ENCODE peak calls at places on chromosomes 5 and 9, in eight cellular contexts. T is HTR-8/SVneo; S is T follicular helper cell; L is SW480; U is AG09309; F is stimulated activated naive CD8-positive, alpha-beta T cell treated with anti-CD3 and anti-CD28 coated beads, Interleukin-15, Interleukin-2, amounts not matched to agents 100 U/mL and 50 U/mL, for 24 hours; B is Calu3; W is activated CD4-positive, alpha-beta T cell treated with anti-CD3 and anti-CD28 coated beads for 24 hours. J is an unnamed sample.

GRCh38 chr5:30802961-30803705 is 390.4 kb upstream of the CDH6 start:
- DNase-seq in T (no peak), S (no peak), L (no peak), U (no peak), F (no peak), B (no peak), W (no peak), J (no peak)

GRCh38 chr5:159576902-159577301 is 246.6 kb upstream of the IL12B start:
- DNase-seq in T (no peak), S (no peak), L (no peak), U (no peak), F (no peak), B (no peak), W (no peak), J (no peak)

GRCh38 chr5:179060116-179061008 is at the start of gene ZNF354C:
- DNase-seq in T (peak), S (peak), L (no peak), U (peak), F (peak), B (peak), W (peak), J (peak)

GRCh38 chr9:22454021-22454420 is 7.4 kb downstream of the DMRTA1 start:
- DNase-seq in T (no peak), S (no peak), L (no peak), U (no peak), F (no peak), B (no peak), W (no peak), J (no peak)

GRCh38 chr5:82104872-82105271 is 133.0 kb downstream of the ATG10 start:
- DNase-seq in T (no peak), S (no peak), L (no peak), U (no peak), F (peak), B (no peak), W (no peak), J (no peak)

GRCh38 chr5:149581931-149582768 is 852 bp downstream of the ARHGEF37 start:
- DNase-seq in T (no peak), S (no peak), L (no peak), U (no peak), F (no peak), B (no peak), W (no peak), J (no peak)

GRCh38 chr5:38948501-38948900 is 102.7 kb downstream of the OSMR start:
- DNase-seq in T (no peak), S (no peak), L (no peak), U (no peak), F (no peak), B (no peak), W (no peak), J (no peak)

GRCh38 chr5:143562935-143563334 is 159.4 kb upstream of the NR3C1 start:
- DNase-seq in T (no peak), S (no peak), L (no peak), U (no peak), F (no peak), B (no peak), W (no peak), J (no peak)

GRCh38 chr5:71932131-71932635 is 175.1 kb upstream of the MAP1B start:
- DNase-seq in T (no peak), S (no peak), L (peak), U (no peak), F (no peak), B (peak), W (no peak), J (peak)

GRCh38 chr5:114360816-114361723 is 800 bp upstream of the KCNN2 start:
- DNase-seq in T (peak), S (no peak), L (peak), U (no peak), F (peak), B (peak), W (no peak), J (no peak)

GRCh38 chr5:173514666-173515065 is 101.8 kb downstream of the BOD1 start:
- DNase-seq in T (no peak), S (no peak), L (peak), U (no peak), F (no peak), B (no peak), W (no peak), J (no peak)

GRCh38 chr5:178483620-178484019 is 106.6 kb downstream of the COL23A1 start:
- DNase-seq in T (no peak), S (peak), L (no peak), U (no peak), F (peak), B (no peak), W (peak), J (no peak)

GRCh38 chr5:16574789-16575785 is 41.7 kb downstream of the RETREG1 start:
- DNase-seq in T (peak), S (no peak), L (no peak), U (no peak), F (no peak), B (no peak), W (no peak), J (no peak)

GRCh38 chr5:60023255-60023654 is 129.7 kb upstream of the PDE4D start:
- DNase-seq in T (no peak), S (no peak), L (no peak), U (no peak), F (no peak), B (no peak), W (no peak), J (no peak)

GRCh38 chr5:2847608-2848007 is 96.1 kb upstream of the IRX2 start:
- DNase-seq in T (no peak), S (no peak), L (no peak), U (no peak), F (no peak), B (no peak), W (no peak), J (no peak)

GRCh38 chr5:40991168-40991980 is 79.8 kb downstream of the MROH2B start:
- DNase-seq in T (no peak), S (no peak), L (no peak), U (no peak), F (no peak), B (no peak), W (no peak), J (peak)

GRCh38 chr9:107707915-107708441 is 218.4 kb upstream of the KLF4 start:
- DNase-seq in T (no peak), S (no peak), L (peak), U (no peak), F (no peak), B (no peak), W (no peak), J (no peak)

GRCh38 chr5:154368041-154368800 is 77.6 kb upstream of the SAP30L start:
- DNase-seq in T (peak), S (no peak), L (peak), U (peak), F (no peak), B (peak), W (no peak), J (peak)

GRCh38 chr5:166582416-166582815 is 1709.0 kb upstream of the WWC1 start:
- DNase-seq in T (no peak), S (no peak), L (no peak), U (no peak), F (no peak), B (no peak), W (no peak), J (no peak)

GRCh38 chr5:95194856-95195255 is 90.0 kb downstream of the MCTP1 start:
- DNase-seq in T (no peak), S (no peak), L (no peak), U (no peak), F (no peak), B (no peak), W (no peak), J (no peak)

J was measured in PC-9.